ENCODE peak calls at places on chromosomes 6 and 20, in eight cellular contexts. One of them, this sample, is unnamed.

GRCh38 chr6:34709386-34709785 is 12.8 kb upstream of the ILRUN start:
- DNase-seq in fibroblast of pulmonary artery: peak; percentile 83
- DNase-seq in cardiac fibroblast: peak; percentile 95
- DNase-seq in heart left ventricle: peak; percentile 87
- DNase-seq in upper lobe of right lung: peak; percentile 74
- DNase-seq in dorsolateral prefrontal cortex: peak; percentile 30
- DNase-seq in hepatocyte: peak; percentile 44
- DNase-seq in AG04450: peak; percentile 33
- DNase-seq in this sample: no peak

GRCh38 chr20:1945134-1945618 is 48.7 kb downstream of the PDYN start:
- DNase-seq in fibroblast of pulmonary artery: peak; percentile 91
- DNase-seq in cardiac fibroblast: peak; percentile 87
- DNase-seq in heart left ventricle: peak; percentile 77
- DNase-seq in upper lobe of right lung: peak; percentile 78
- DNase-seq in dorsolateral prefrontal cortex: peak; percentile 55
- DNase-seq in hepatocyte: peak; percentile 28
- DNase-seq in AG04450: no peak
- DNase-seq in this sample: no peak

GRCh38 chr6:68975064-68975463 is 340.0 kb downstream of the ADGRB3 start:
- DNase-seq in fibroblast of pulmonary artery: peak; percentile 30
- DNase-seq in cardiac fibroblast: peak; percentile 5
- DNase-seq in heart left ventricle: no peak
- DNase-seq in upper lobe of right lung: no peak
- DNase-seq in dorsolateral prefrontal cortex: peak; percentile 91
- DNase-seq in hepatocyte: peak; percentile 28
- DNase-seq in AG04450: no peak
- DNase-seq in this sample: no peak

GRCh38 chr6:151497935-151498726 is 4.3 kb downstream of the CCDC170 start:
- DNase-seq in fibroblast of pulmonary artery: peak; percentile 56
- DNase-seq in cardiac fibroblast: peak; percentile 20
- DNase-seq in heart left ventricle: no peak
- DNase-seq in upper lobe of right lung: no peak
- DNase-seq in dorsolateral prefrontal cortex: no peak
- DNase-seq in hepatocyte: no peak
- DNase-seq in AG04450: no peak
- DNase-seq in this sample: no peak

GRCh38 chr20:50520222-50520877 is 10.2 kb downstream of the PTPN1 start:
- DNase-seq in fibroblast of pulmonary artery: no peak
- DNase-seq in cardiac fibroblast: no peak
- DNase-seq in heart left ventricle: no peak
- DNase-seq in upper lobe of right lung: no peak
- DNase-seq in dorsolateral prefrontal cortex: no peak
- DNase-seq in hepatocyte: no peak
- DNase-seq in AG04450: no peak
- DNase-seq in this sample: no peak

GRCh38 chr20:48769111-48769879 is 58.5 kb downstream of the PREX1 start:
- DNase-seq in fibroblast of pulmonary artery: peak; percentile 50
- DNase-seq in cardiac fibroblast: peak; percentile 41
- DNase-seq in heart left ventricle: no peak
- DNase-seq in upper lobe of right lung: no peak
- DNase-seq in dorsolateral prefrontal cortex: no peak
- DNase-seq in hepatocyte: no peak
- DNase-seq in AG04450: no peak
- DNase-seq in this sample: peak; percentile 39

GRCh38 chr6:163249651-163250101 is 164.8 kb upstream of the QKI start:
- DNase-seq in fibroblast of pulmonary artery: peak; percentile 16
- DNase-seq in cardiac fibroblast: no peak
- DNase-seq in heart left ventricle: no peak
- DNase-seq in upper lobe of right lung: no peak
- DNase-seq in dorsolateral prefrontal cortex: peak; percentile 54
- DNase-seq in hepatocyte: no peak
- DNase-seq in AG04450: no peak
- DNase-seq in this sample: no peak

GRCh38 chr6:89144358-89145041 is 1.4 kb upstream of the PM20D2 start:
- DNase-seq in fibroblast of pulmonary artery: no peak
- DNase-seq in cardiac fibroblast: no peak
- DNase-seq in heart left ventricle: no peak
- DNase-seq in upper lobe of right lung: no peak
- DNase-seq in dorsolateral prefrontal cortex: no peak
- DNase-seq in hepatocyte: no peak
- DNase-seq in AG04450: no peak
- DNase-seq in this sample: peak; percentile 58

GRCh38 chr20:41615671-41616070 is 2.5 kb downstream of the CHD6 start:
- DNase-seq in fibroblast of pulmonary artery: no peak
- DNase-seq in cardiac fibroblast: no peak
- DNase-seq in heart left ventricle: no peak
- DNase-seq in upper lobe of right lung: no peak
- DNase-seq in dorsolateral prefrontal cortex: no peak
- DNase-seq in hepatocyte: no peak
- DNase-seq in AG04450: no peak
- DNase-seq in this sample: no peak

GRCh38 chr6:90343581-90343980 is 46.9 kb upstream of the BACH2 start:
- DNase-seq in fibroblast of pulmonary artery: peak; percentile 23
- DNase-seq in cardiac fibroblast: peak; percentile 29
- DNase-seq in heart left ventricle: no peak
- DNase-seq in upper lobe of right lung: no peak
- DNase-seq in dorsolateral prefrontal cortex: no peak
- DNase-seq in hepatocyte: peak; percentile 11
- DNase-seq in AG04450: no peak
- DNase-seq in this sample: no peak

GRCh38 chr20:11235058-11235457 is 561.3 kb upstream of the JAG1 start:
- DNase-seq in fibroblast of pulmonary artery: peak; percentile 73
- DNase-seq in cardiac fibroblast: peak; percentile 67
- DNase-seq in heart left ventricle: no peak
- DNase-seq in upper lobe of right lung: no peak
- DNase-seq in dorsolateral prefrontal cortex: no peak
- DNase-seq in hepatocyte: no peak
- DNase-seq in AG04450: no peak
- DNase-seq in this sample: no peak

GRCh38 chr6:165985926-165986646 is 181.6 kb downstream of the TBXT start:
- DNase-seq in fibroblast of pulmonary artery: peak; percentile 34
- DNase-seq in cardiac fibroblast: no peak
- DNase-seq in heart left ventricle: no peak
- DNase-seq in upper lobe of right lung: no peak
- DNase-seq in dorsolateral prefrontal cortex: peak; percentile 54
- DNase-seq in hepatocyte: no peak
- DNase-seq in AG04450: no peak
- DNase-seq in this sample: no peak

GRCh38 chr6:81806793-81807565 is 54.5 kb upstream of the TENT5A start:
- DNase-seq in fibroblast of pulmonary artery: no peak
- DNase-seq in cardiac fibroblast: no peak
- DNase-seq in heart left ventricle: no peak
- DNase-seq in upper lobe of right lung: no peak
- DNase-seq in dorsolateral prefrontal cortex: no peak
- DNase-seq in hepatocyte: peak; percentile 53
- DNase-seq in AG04450: no peak
- DNase-seq in this sample: no peak

GRCh38 chr6:170209354-170210025 is 81.4 kb downstream of the DLL1 start:
- DNase-seq in fibroblast of pulmonary artery: no peak
- DNase-seq in cardiac fibroblast: no peak
- DNase-seq in heart left ventricle: peak; percentile 45
- DNase-seq in upper lobe of right lung: peak; percentile 59
- DNase-seq in dorsolateral prefrontal cortex: no peak
- DNase-seq in hepatocyte: no peak
- DNase-seq in AG04450: no peak
- DNase-seq in this sample: no peak

GRCh38 chr6:101226677-101227135 is 166.8 kb upstream of the GRIK2 start:
- DNase-seq in fibroblast of pulmonary artery: peak; percentile 40
- DNase-seq in cardiac fibroblast: peak; percentile 36
- DNase-seq in heart left ventricle: no peak
- DNase-seq in upper lobe of right lung: no peak
- DNase-seq in dorsolateral prefrontal cortex: no peak
- DNase-seq in hepatocyte: peak; percentile 39
- DNase-seq in AG04450: no peak
- DNase-seq in this sample: peak; percentile 2
- TF ChIP-seq CTCF in fibroblast of pulmonary artery: peak; percentile 40
- TF ChIP-seq CTCF in cardiac fibroblast: peak; percentile 52
- TF ChIP-seq CTCF in heart left ventricle: no peak
- TF ChIP-seq CTCF in upper lobe of right lung: no peak
- TF ChIP-seq CTCF in dorsolateral prefrontal cortex: no peak
- TF ChIP-seq CTCF in hepatocyte: peak; percentile 30
- TF ChIP-seq CTCF in AG04450: no peak
- TF ChIP-seq CTCF in this sample: peak; percentile 45

DNA sequence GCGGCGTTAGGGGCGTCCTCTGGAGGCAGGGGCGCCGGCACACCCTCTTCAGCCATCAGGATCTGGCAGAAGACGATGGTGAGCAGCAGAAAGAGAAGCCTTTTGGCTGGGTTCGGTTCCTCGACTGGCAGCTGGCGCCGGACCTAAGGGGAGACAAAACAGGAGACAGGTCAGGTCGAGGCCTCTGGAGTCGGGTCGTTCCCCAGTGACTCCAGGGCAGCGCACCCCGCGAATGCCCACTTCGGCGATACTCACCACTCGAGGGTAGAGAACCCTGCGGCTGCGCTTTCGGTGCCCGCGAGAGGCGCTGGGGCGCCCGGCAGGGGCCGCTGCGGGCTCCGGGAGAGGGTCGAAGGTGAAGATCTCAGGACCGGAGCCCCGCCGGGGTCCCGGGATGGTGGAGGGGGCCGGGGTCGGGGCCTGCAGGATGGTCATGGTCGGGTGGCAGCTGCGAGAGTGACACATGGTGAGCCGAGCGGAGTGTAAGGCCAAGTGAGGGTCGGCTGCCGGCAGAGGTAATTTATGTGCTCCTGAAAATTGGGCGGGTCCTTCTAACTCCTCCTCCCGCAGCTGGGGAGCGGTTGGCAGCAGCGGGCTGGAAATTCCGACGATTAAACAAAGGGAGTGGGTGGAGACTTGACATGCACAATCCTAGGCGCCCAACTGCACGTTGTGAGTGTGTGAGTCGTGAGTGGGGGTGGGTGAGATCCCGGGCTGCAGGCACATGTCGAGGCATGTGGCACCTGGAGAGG is at the start of gene IER3:
- DNase-seq in fibroblast of pulmonary artery: peak; percentile 97
- DNase-seq in cardiac fibroblast: peak; percentile 97
- DNase-seq in heart left ventricle: peak; percentile 91
- DNase-seq in upper lobe of right lung: peak; percentile 89
- DNase-seq in dorsolateral prefrontal cortex: no peak
- DNase-seq in hepatocyte: peak; percentile 94
- DNase-seq in AG04450: peak; percentile 85
- DNase-seq in this sample: peak; percentile 80
- TF ChIP-seq CTCF in fibroblast of pulmonary artery: peak; percentile 46
- TF ChIP-seq CTCF in cardiac fibroblast: peak; percentile 38
- TF ChIP-seq CTCF in heart left ventricle: peak; percentile 56
- TF ChIP-seq CTCF in upper lobe of right lung: peak; percentile 77
- TF ChIP-seq CTCF in dorsolateral prefrontal cortex: peak; percentile 68
- TF ChIP-seq CTCF in hepatocyte: peak; percentile 73
- TF ChIP-seq CTCF in AG04450: peak; percentile 69
- TF ChIP-seq CTCF in this sample: peak; percentile 56

GRCh38 chr6:139291813-139292619 is at the start of gene TXLNB:
- DNase-seq in fibroblast of pulmonary artery: peak; percentile 95
- DNase-seq in cardiac fibroblast: peak; percentile 94
- DNase-seq in heart left ventricle: peak; percentile 88
- DNase-seq in upper lobe of right lung: peak; percentile 79
- DNase-seq in dorsolateral prefrontal cortex: peak; percentile 55
- DNase-seq in hepatocyte: peak; percentile 60
- DNase-seq in AG04450: peak; percentile 93
- DNase-seq in this sample: peak; percentile 39
- TF ChIP-seq CTCF in fibroblast of pulmonary artery: peak; percentile 1
- TF ChIP-seq CTCF in cardiac fibroblast: peak; percentile 3
- TF ChIP-seq CTCF in heart left ventricle: no peak
- TF ChIP-seq CTCF in upper lobe of right lung: no peak
- TF ChIP-seq CTCF in dorsolateral prefrontal cortex: no peak
- TF ChIP-seq CTCF in hepatocyte: no peak
- TF ChIP-seq CTCF in AG04450: no peak
- TF ChIP-seq CTCF in this sample: no peak

DNA sequence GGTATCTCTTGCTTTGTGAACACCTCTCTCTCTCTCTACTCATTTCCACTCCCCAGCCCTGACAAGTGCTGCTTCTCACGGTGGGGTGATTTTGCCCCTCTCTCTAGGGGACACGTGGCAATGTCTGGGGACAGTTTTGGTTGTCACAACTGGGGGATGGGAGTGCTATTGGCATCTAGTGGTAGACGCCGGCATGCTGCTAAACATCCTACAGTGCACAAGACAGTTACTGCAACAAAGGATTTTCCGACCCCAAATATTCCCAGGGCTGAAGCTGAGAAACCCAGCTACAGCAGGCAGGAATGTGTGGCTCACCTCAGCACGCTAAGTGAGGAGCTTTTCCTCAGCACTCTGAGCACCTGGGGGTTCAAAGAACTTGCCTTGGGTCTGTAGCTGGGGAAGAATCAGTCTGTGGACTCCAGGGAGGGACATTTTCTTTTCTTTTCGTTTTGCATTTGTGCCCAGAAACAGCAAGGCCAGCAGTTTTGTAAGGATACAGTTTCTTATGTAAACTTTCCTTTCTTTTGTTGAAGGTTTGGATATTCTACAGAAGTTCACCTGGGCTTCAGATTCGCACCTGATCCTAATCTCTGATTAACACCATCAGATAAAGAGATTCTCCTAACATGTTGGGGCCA is 246.9 kb upstream of the ZFP64 start:
- DNase-seq in fibroblast of pulmonary artery: no peak
- DNase-seq in cardiac fibroblast: no peak
- DNase-seq in heart left ventricle: no peak
- DNase-seq in upper lobe of right lung: no peak
- DNase-seq in dorsolateral prefrontal cortex: no peak
- DNase-seq in hepatocyte: no peak
- DNase-seq in AG04450: no peak
- DNase-seq in this sample: no peak
- TF ChIP-seq CTCF in fibroblast of pulmonary artery: no peak
- TF ChIP-seq CTCF in cardiac fibroblast: no peak
- TF ChIP-seq CTCF in heart left ventricle: no peak
- TF ChIP-seq CTCF in upper lobe of right lung: no peak
- TF ChIP-seq CTCF in dorsolateral prefrontal cortex: no peak
- TF ChIP-seq CTCF in hepatocyte: no peak
- TF ChIP-seq CTCF in AG04450: no peak
- TF ChIP-seq CTCF in this sample: no peak

GRCh38 chr6:144063744-144064401 is 31.5 kb downstream of the SF3B5 start:
- DNase-seq in fibroblast of pulmonary artery: peak; percentile 17
- DNase-seq in cardiac fibroblast: peak; percentile 7
- DNase-seq in heart left ventricle: peak; percentile 93
- DNase-seq in upper lobe of right lung: peak; percentile 97
- DNase-seq in dorsolateral prefrontal cortex: peak; percentile 40
- DNase-seq in hepatocyte: peak; percentile 88
- DNase-seq in AG04450: no peak
- DNase-seq in this sample: peak; percentile 95
- TF ChIP-seq CTCF in fibroblast of pulmonary artery: no peak
- TF ChIP-seq CTCF in cardiac fibroblast: no peak
- TF ChIP-seq CTCF in heart left ventricle: peak; percentile 31
- TF ChIP-seq CTCF in upper lobe of right lung: peak; percentile 29
- TF ChIP-seq CTCF in dorsolateral prefrontal cortex: peak; percentile 49
- TF ChIP-seq CTCF in hepatocyte: peak; percentile 27
- TF ChIP-seq CTCF in AG04450: no peak
- TF ChIP-seq CTCF in this sample: no peak

GRCh38 chr6:28531479-28532128 is 5.9 kb downstream of the GPX5 start:
- DNase-seq in fibroblast of pulmonary artery: no peak
- DNase-seq in cardiac fibroblast: no peak
- DNase-seq in heart left ventricle: no peak
- DNase-seq in upper lobe of right lung: no peak
- DNase-seq in dorsolateral prefrontal cortex: no peak
- DNase-seq in hepatocyte: no peak
- DNase-seq in AG04450: no peak
- DNase-seq in this sample: no peak
- TF ChIP-seq CTCF in fibroblast of pulmonary artery: no peak
- TF ChIP-seq CTCF in cardiac fibroblast: no peak
- TF ChIP-seq CTCF in heart left ventricle: no peak
- TF ChIP-seq CTCF in upper lobe of right lung: no peak
- TF ChIP-seq CTCF in dorsolateral prefrontal cortex: no peak
- TF ChIP-seq CTCF in hepatocyte: no peak
- TF ChIP-seq CTCF in AG04450: no peak
- TF ChIP-seq CTCF in this sample: no peak

This sample was measured in GM20000.